ENCODE peak calls at places on chromosomes 5 and 9, in nine cellular contexts. R, T, D, F, N, B, X, O and Z are unnamed samples.

GRCh38 chr5:135458921-135459331 is 6.8 kb upstream of the TIFAB start:
- DNase-seq in R (no peak), T (no peak), D (peak; percentile 63), F (no peak), N (peak; percentile 7), B (no peak), X (no peak), O (no peak), Z (peak; percentile 84)

GRCh38 chr5:135486131-135486530 is 34.0 kb upstream of the TIFAB start:
- DNase-seq in R (no peak), T (no peak), D (no peak), F (no peak), N (no peak), B (no peak), X (no peak), O (no peak), Z (no peak)

GRCh38 chr5:26791433-26791832 is 247.0 kb downstream of the CDH9 start:
- DNase-seq in R (no peak), T (no peak), D (no peak), F (no peak), N (no peak), B (no peak), X (no peak), O (no peak), Z (no peak)

GRCh38 chr9:14660721-14661120 is 32.5 kb downstream of the ZDHHC21 start:
- DNase-seq in R (no peak), T (no peak), D (no peak), F (no peak), N (no peak), B (no peak), X (no peak), O (no peak), Z (no peak)

GRCh38 chr9:131008563-131008908 is 438 bp upstream of the LAMC3 start:
- DNase-seq in R (no peak), T (no peak), D (no peak), F (no peak), N (no peak), B (no peak), X (no peak), O (no peak), Z (no peak)

GRCh38 chr5:84729326-84729725 is 344.6 kb upstream of the EDIL3 start:
- DNase-seq in R (no peak), T (no peak), D (no peak), F (no peak), N (no peak), B (no peak), X (no peak), O (no peak), Z (no peak)

GRCh38 chr9:18390393-18390792 is 83.6 kb upstream of the ADAMTSL1 start:
- DNase-seq in R (no peak), T (no peak), D (no peak), F (no peak), N (no peak), B (no peak), X (no peak), O (no peak), Z (no peak)

GRCh38 chr9:129685220-129685932 is 19.9 kb downstream of the PRRX2 start:
- DNase-seq in R (no peak), T (no peak), D (no peak), F (no peak), N (peak; percentile 68), B (no peak), X (no peak), O (no peak), Z (no peak)

GRCh38 chr5:75612211-75612579 is 942 bp downstream of the ANKDD1B start:
- DNase-seq in R (no peak), T (no peak), D (no peak), F (no peak), N (no peak), B (no peak), X (peak; percentile 21), O (no peak), Z (no peak)

GRCh38 chr5:179153341-179153901 is 93.2 kb downstream of the ZNF354C start:
- DNase-seq in R (no peak), T (no peak), D (peak; percentile 58), F (no peak), N (no peak), B (no peak), X (peak; percentile 75), O (no peak), Z (no peak)

GRCh38 chr5:10366310-10367297 is 13.1 kb downstream of the MARCHF6 start:
- DNase-seq in R (no peak), T (no peak), D (no peak), F (no peak), N (no peak), B (peak; percentile 67), X (no peak), O (no peak), Z (peak; percentile 42)

DNA sequence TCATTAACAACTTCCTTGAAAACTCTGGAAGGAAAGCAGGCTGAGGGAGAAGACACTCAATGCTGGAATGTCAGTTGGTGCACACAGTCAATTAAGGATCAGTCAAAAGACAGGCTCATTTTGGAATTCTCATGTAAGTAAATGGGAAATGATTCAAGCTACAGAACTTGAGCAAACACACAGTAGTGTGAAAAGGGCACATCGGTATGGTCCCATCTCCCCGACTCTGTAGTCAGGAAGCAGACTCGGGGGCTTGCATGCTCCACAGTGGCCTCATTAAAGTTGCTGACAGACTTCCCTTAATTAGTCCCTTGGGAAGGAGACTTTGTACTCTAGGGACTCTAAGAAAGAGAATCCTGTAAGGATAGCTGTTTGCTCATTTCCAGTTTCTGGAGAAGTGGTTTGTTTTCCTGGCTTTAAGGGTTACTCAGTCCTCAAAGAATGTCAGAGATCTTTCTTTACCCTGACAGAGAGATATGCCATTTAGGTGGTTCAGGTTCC is 339.2 kb downstream of the ADAMTS6 start:
- DNase-seq in R (no peak), T (no peak), D (no peak), F (no peak), N (no peak), B (no peak), X (no peak), O (no peak), Z (no peak)
- TF ChIP-seq POLR2AphosphoS5 in R (no peak), T (no peak), D (no peak), F (no peak), N (no peak), B (no peak), X (no peak), O (no peak), Z (no peak)

DNA sequence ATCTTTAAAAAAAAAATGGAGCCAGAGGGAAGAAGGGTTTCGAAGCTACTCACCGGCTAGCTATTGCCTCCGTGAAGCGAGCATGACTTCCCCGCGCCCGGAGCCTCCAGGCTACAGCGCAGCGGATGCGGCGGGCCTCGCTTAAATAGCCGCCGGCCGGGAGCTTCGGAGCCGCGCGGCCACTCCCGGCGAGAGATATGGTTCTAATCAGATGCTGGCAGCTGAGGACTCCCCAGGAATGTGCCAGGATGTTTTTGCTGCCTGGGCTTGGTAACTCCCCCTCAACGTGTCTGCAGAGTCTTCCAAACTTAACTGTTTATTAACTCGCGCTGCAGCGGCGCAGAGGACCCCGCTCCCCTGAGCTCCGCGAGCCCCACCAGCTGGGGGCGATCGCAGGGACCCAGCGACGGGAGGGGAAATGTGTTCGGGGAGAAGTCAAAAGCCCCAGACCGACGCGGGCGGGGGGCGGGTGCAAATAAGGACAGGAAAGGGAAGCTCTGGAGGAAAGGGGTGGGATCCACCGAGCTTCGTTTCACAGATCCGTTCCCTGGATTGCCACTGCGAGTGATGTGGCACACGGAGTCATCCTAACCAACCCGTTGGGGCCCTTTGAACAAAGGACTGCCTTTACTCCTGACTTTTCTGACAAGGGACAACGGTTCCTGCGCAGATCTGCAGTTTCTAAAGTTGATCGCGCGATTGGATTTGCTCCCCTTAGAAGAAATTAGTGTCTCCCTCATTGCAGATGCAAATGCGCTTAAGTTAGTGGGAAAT is at the start of gene DAB2:
- DNase-seq in R (peak; percentile 79), T (no peak), D (peak; percentile 92), F (peak; percentile 88), N (peak; percentile 69), B (peak; percentile 36), X (peak; percentile 94), O (peak; percentile 39), Z (peak; percentile 78)
- TF ChIP-seq POLR2AphosphoS5 in R (no peak), T (no peak), D (peak; percentile 78), F (peak; percentile 5), N (peak; percentile 58), B (peak; percentile 51), X (peak; percentile 86), O (no peak), Z (peak; percentile 57)

GRCh38 chr5:41834506-41834905 is 35.7 kb downstream of the OXCT1 start:
- DNase-seq in R (no peak), T (no peak), D (no peak), F (no peak), N (no peak), B (no peak), X (no peak), O (no peak), Z (no peak)

GRCh38 chr5:41831155-41831554 is 39.1 kb downstream of the OXCT1 start:
- DNase-seq in R (no peak), T (no peak), D (no peak), F (no peak), N (no peak), B (no peak), X (no peak), O (no peak), Z (no peak)

GRCh38 chr5:41841325-41841724 is 28.9 kb downstream of the OXCT1 start:
- DNase-seq in R (no peak), T (no peak), D (no peak), F (no peak), N (no peak), B (no peak), X (no peak), O (no peak), Z (no peak)

GRCh38 chr5:41832430-41832829 is 37.8 kb downstream of the OXCT1 start:
- DNase-seq in R (no peak), T (no peak), D (no peak), F (no peak), N (no peak), B (no peak), X (no peak), O (no peak), Z (no peak)

GRCh38 chr5:41835625-41836024 is 34.6 kb downstream of the OXCT1 start:
- DNase-seq in R (no peak), T (no peak), D (peak; percentile 70), F (no peak), N (peak; percentile 13), B (peak; percentile 58), X (no peak), O (no peak), Z (no peak)
- TF ChIP-seq POLR2AphosphoS5 in R (no peak), T (no peak), D (no peak), F (no peak), N (no peak), B (peak; percentile 50), X (no peak), O (no peak), Z (no peak)

GRCh38 chr9:75589497-75589896 is 301.0 kb upstream of the PCSK5 start:
- DNase-seq in R (no peak), T (no peak), D (no peak), F (no peak), N (no peak), B (no peak), X (no peak), O (no peak), Z (no peak)

GRCh38 chr9:75588808-75589207 is 301.7 kb upstream of the PCSK5 start:
- DNase-seq in R (no peak), T (no peak), D (no peak), F (no peak), N (no peak), B (no peak), X (no peak), O (no peak), Z (no peak)

GRCh38 chr9:75593920-75594319 is 296.6 kb upstream of the PCSK5 start:
- DNase-seq in R (no peak), T (no peak), D (no peak), F (no peak), N (no peak), B (no peak), X (no peak), O (no peak), Z (no peak)

GRCh38 chr9:75591972-75592371 is 298.5 kb upstream of the PCSK5 start:
- DNase-seq in R (no peak), T (no peak), D (no peak), F (no peak), N (no peak), B (no peak), X (no peak), O (no peak), Z (no peak)
- TF ChIP-seq POLR2AphosphoS5 in R (no peak), T (no peak), D (peak; percentile 23), F (no peak), N (no peak), B (no peak), X (no peak), O (no peak), Z (no peak)